ENCODE peak calls at places on chromosome 18, in four cellular contexts. R is right lobe of liver, M is H7, H is HL-60. O is an unnamed sample.

GRCh38 chr18:11064106-11064505 is 85.3 kb downstream of the PIEZO2 start:
- DNase-seq in R (no peak), M (no peak), H (no peak), O (no peak)

GRCh38 chr18:50820901-50821520 is 1.2 kb upstream of the MRO start:
- DNase-seq in R (no peak), M (no peak), H (no peak), O (no peak)

GRCh38 chr18:73944715-73945114 is 202.9 kb downstream of the FBXO15 start:
- DNase-seq in R (no peak), M (no peak), H (no peak), O (no peak)

GRCh38 chr18:36889316-36889715 is 60.4 kb downstream of the KIAA1328 start:
- DNase-seq in R (no peak), M (no peak), H (no peak), O (peak; percentile 46)

GRCh38 chr18:21740724-21741510 is at the start of gene MIB1:
- DNase-seq in R (peak; percentile 70), M (peak; percentile 85), H (peak; percentile 62), O (no peak)

GRCh38 chr18:76528477-76529432 is 33.7 kb upstream of the ZNF516 start:
- DNase-seq in R (no peak), M (peak; percentile 62), H (peak; percentile 40), O (peak; percentile 86)

GRCh38 chr18:21452808-21453511 is 147.5 kb downstream of the ESCO1 start:
- DNase-seq in R (no peak), M (no peak), H (no peak), O (peak; percentile 72)

GRCh38 chr18:45856526-45856925 is 31.1 kb downstream of the SIGLEC15 start:
- DNase-seq in R (no peak), M (no peak), H (no peak), O (peak; percentile 94)

GRCh38 chr18:9711361-9712129 is 3.4 kb downstream of the RAB31 start:
- DNase-seq in R (peak; percentile 42), M (no peak), H (no peak), O (no peak)

GRCh38 chr18:48851563-48851962 is 99.2 kb downstream of the SMAD7 start:
- DNase-seq in R (no peak), M (peak; percentile 82), H (no peak), O (no peak)
- H3K4me3 ChIP-seq in R (no peak overlapping the region), M (no peak overlapping the region), H (no peak overlapping the region), O (no peak overlapping the region)

GRCh38 chr18:24090876-24091275 is 48.0 kb upstream of the CABYR start:
- DNase-seq in R (no peak), M (no peak), H (no peak), O (no peak)

GRCh38 chr18:24089626-24090337 is 49.1 kb upstream of the CABYR start:
- DNase-seq in R (no peak), M (no peak), H (no peak), O (no peak)

GRCh38 chr18:24094561-24094960 is 44.3 kb upstream of the CABYR start:
- DNase-seq in R (no peak), M (no peak), H (no peak), O (peak; percentile 3)

GRCh38 chr18:24086082-24086481 is 52.8 kb upstream of the CABYR start:
- DNase-seq in R (no peak), M (no peak), H (no peak), O (no peak)

DNA sequence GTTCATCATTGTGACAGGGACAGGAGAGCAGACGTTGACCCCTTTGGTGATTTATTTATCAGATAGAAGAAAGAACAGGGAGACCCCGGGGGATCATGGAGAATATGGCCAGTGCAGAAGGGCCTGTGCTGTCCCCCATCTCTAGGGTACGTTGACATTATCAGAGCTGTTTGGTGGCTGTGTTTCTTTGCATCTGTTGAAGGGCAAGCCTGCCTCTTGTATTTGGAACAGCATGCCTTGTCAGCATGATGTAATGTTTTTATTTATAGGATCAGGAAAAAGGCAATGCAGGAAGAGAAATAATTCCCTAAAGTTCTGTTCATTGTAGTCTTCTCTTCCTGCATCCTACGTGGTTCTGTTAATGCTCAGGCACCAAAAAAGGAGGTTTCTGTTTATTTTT is 49.8 kb upstream of the CABYR start:
- DNase-seq in R (no peak), M (no peak), H (no peak), O (no peak)
- H3K4me3 ChIP-seq in R (no peak overlapping the region), M (no peak overlapping the region), H (no peak overlapping the region), O (no peak overlapping the region)

GRCh38 chr18:42860011-42860410 is 255.5 kb downstream of the RIT2 start:
- DNase-seq in R (no peak), M (no peak), H (no peak), O (peak; percentile 5)

DNA sequence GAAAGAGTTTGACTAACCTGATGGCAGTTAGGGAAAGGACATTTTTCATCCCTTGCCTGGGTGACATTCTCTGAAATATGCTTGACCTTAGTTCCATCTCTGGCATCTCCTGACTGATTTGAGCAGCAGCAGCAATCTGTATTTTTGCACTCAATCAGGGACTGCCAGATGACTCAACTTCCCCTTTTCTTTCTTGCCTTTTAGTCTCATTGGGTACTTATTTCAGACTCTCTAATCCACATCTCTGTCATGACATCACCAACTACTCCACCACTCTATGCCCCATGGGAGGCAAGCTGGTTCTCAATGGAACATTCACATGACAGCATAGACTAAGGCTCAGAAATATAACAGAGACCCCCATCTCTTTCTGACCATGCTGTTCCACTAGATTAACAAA is 254.2 kb downstream of the RIT2 start:
- DNase-seq in R (no peak), M (no peak), H (no peak), O (no peak)
- H3K4me3 ChIP-seq in R (no peak overlapping the region), M (no peak overlapping the region), H (no peak overlapping the region), O (no peak overlapping the region)

DNA sequence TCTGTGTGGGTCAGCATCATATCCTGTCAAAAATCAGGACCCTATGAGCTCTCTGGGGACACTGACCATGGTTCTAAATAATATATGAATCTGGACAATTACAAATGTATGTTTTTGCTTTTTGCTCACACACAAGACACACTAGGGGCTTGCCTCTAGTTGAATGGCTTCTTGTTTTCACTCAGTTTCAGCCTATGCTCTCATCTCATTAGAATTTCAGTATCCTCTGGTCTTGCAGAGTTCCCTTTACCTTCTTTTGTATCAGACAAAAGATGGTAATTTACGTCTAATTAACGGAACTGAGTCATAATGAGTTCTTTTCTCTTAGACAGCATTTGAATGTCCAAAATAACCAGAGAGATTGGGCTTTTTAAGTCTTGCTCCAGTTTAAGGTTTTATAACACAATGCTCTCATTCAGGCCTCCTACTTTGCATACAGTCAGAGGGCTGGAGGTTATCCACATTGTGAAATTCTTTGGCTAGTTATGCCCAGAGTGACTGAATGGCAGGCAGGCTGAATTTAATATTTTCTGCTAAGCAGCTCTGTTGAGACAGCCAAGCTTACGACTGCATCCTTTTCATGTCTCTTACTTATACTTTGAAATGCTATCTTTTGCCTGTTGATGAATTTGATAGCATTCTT is 90.3 kb downstream of the CDH2 start:
- DNase-seq in R (peak; percentile 58), M (no peak), H (no peak), O (no peak)
- H3K4me3 ChIP-seq in R (peak overlapping the region; percentile 19), M (no peak overlapping the region), H (no peak overlapping the region), O (no peak overlapping the region)